ENCODE peak calls at places on chromosomes 1 and 21, in four cellular contexts. One of them, this sample, is unnamed.

GRCh38 chr1:179124866-179125265 is 43.0 kb downstream of the TOR3A start:
- DNase-seq in GM12878: no peak
- DNase-seq in HepG2: no peak
- DNase-seq in K562: no peak
- DNase-seq in this sample: no peak

GRCh38 chr1:168512864-168513595 is 30.8 kb downstream of the XCL2 start:
- DNase-seq in GM12878: no peak
- DNase-seq in K562: no peak
- DNase-seq in HepG2: peak; percentile 21
- DNase-seq in this sample: no peak

GRCh38 chr1:157994081-157994581 is 686 bp downstream of the KIRREL1 start:
- DNase-seq in HepG2: no peak
- DNase-seq in K562: no peak
- DNase-seq in GM12878: no peak
- DNase-seq in this sample: peak; percentile 37

GRCh38 chr1:75765697-75766355 is 20.2 kb upstream of the RABGGTB start:
- DNase-seq in K562: no peak
- DNase-seq in GM12878: no peak
- DNase-seq in HepG2: no peak
- DNase-seq in this sample: no peak

GRCh38 chr1:26165126-26165892 is 3.5 kb downstream of the C1orf232 start:
- DNase-seq in HepG2: no peak
- DNase-seq in GM12878: no peak
- DNase-seq in K562: no peak
- DNase-seq in this sample: no peak

GRCh38 chr1:119542492-119542946 is 35.5 kb downstream of the HSD3B1 start:
- DNase-seq in HepG2: no peak
- DNase-seq in K562: no peak
- DNase-seq in GM12878: no peak
- DNase-seq in this sample: no peak

GRCh38 chr1:6180578-6181311 is 624 bp upstream of the CHD5 start:
- DNase-seq in K562: no peak
- DNase-seq in HepG2: no peak
- DNase-seq in GM12878: no peak
- DNase-seq in this sample: no peak

GRCh38 chr1:54763814-54764131 is 550 bp downstream of the PARS2 start:
- DNase-seq in K562: no peak
- DNase-seq in HepG2: peak; percentile 10
- DNase-seq in GM12878: no peak
- DNase-seq in this sample: no peak

GRCh38 chr1:159943908-159944622 is 1.3 kb downstream of the IGSF9 start:
- DNase-seq in HepG2: no peak
- DNase-seq in GM12878: no peak
- DNase-seq in K562: no peak
- DNase-seq in this sample: no peak

GRCh38 chr1:94072840-94073516 is 48.0 kb downstream of the ABCA4 start:
- DNase-seq in GM12878: no peak
- DNase-seq in K562: no peak
- DNase-seq in HepG2: no peak
- DNase-seq in this sample: no peak

GRCh38 chr21:15729674-15730483 is at the start of gene USP25:
- DNase-seq in GM12878: peak; percentile 19
- DNase-seq in HepG2: peak; percentile 68
- DNase-seq in K562: peak; percentile 97
- DNase-seq in this sample: peak; percentile 92
- TF ChIP-seq BHLHE40 in GM12878: peak; percentile 92
- TF ChIP-seq BHLHE40 in HepG2: peak; percentile 72
- TF ChIP-seq BHLHE40 in K562: peak; percentile 90
- TF ChIP-seq BHLHE40 in this sample: no peak

GRCh38 chr1:21236178-21236577 is 54.1 kb downstream of the ECE1 start:
- DNase-seq in GM12878: no peak
- DNase-seq in HepG2: no peak
- DNase-seq in K562: no peak
- DNase-seq in this sample: no peak

GRCh38 chr1:21237386-21238088 is 52.7 kb downstream of the ECE1 start:
- DNase-seq in K562: no peak
- DNase-seq in GM12878: no peak
- DNase-seq in HepG2: no peak
- DNase-seq in this sample: no peak

GRCh38 chr1:21240706-21241105 is 49.6 kb downstream of the ECE1 start:
- DNase-seq in GM12878: no peak
- DNase-seq in K562: no peak
- DNase-seq in HepG2: no peak
- DNase-seq in this sample: no peak

GRCh38 chr1:21239181-21239580 is 51.1 kb downstream of the ECE1 start:
- DNase-seq in K562: no peak
- DNase-seq in HepG2: no peak
- DNase-seq in GM12878: no peak
- DNase-seq in this sample: no peak

GRCh38 chr1:21238141-21238800 is 52.0 kb downstream of the ECE1 start:
- DNase-seq in GM12878: no peak
- DNase-seq in HepG2: no peak
- DNase-seq in K562: no peak
- DNase-seq in this sample: no peak
- TF ChIP-seq FOXK2 in GM12878: no peak
- TF ChIP-seq FOXK2 in HepG2: no peak
- TF ChIP-seq FOXK2 in K562: no peak
- TF ChIP-seq FOXK2 in this sample: no peak

DNA sequence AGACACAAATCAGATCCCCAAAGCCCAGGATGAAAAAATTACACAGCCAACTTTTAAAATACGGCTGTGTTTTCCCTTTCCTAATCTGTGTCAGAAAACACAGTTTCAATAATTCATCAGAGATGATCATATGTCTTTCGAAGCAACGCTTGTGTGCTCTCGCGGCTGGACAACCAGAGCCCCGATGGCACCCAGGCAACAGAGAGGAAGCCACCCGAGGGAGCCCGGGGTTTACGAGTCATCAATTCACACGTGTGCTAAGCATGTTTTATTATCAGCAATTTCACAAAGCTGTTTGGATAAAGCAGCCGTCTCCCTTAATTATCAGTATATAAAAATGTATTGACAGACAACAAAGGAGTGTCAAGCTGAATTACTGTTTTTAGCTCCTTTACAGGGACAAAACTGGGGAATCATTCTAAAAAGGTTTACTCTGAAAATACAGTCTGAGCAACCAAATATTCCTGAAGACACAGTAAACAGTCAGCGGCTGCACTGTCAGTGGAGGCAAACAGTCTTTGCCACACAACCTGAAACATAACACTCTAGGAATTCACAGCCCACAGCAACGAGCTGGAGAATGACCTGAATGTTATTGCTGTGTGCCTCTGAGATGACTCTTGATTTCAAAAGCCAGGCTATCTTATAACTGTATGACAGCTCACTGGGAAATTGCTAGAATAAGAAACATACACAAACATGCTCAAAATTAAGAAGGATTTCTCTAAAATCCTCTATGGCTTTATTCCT is 201.0 kb downstream of the SIPA1L2 start:
- DNase-seq in HepG2: no peak
- DNase-seq in K562: no peak
- DNase-seq in GM12878: no peak
- DNase-seq in this sample: no peak
- TF ChIP-seq SP1 in HepG2: no peak
- TF ChIP-seq SP1 in K562: no peak
- TF ChIP-seq SP1 in GM12878: no peak
- TF ChIP-seq SP1 in this sample: no peak

GRCh38 chr1:8871965-8872399 is 6.5 kb downstream of the ENO1 start:
- DNase-seq in GM12878: no peak
- DNase-seq in HepG2: no peak
- DNase-seq in K562: no peak
- DNase-seq in this sample: no peak

GRCh38 chr1:8870118-8870517 is 8.4 kb downstream of the ENO1 start:
- DNase-seq in GM12878: no peak
- DNase-seq in HepG2: no peak
- DNase-seq in K562: no peak
- DNase-seq in this sample: no peak

GRCh38 chr1:8870605-8871538 is 7.6 kb downstream of the ENO1 start:
- DNase-seq in K562: no peak
- DNase-seq in GM12878: no peak
- DNase-seq in HepG2: no peak
- DNase-seq in this sample: no peak

GRCh38 chr1:8873001-8873400 is 5.5 kb downstream of the ENO1 start:
- DNase-seq in K562: no peak
- DNase-seq in HepG2: no peak
- DNase-seq in GM12878: no peak
- DNase-seq in this sample: no peak

GRCh38 chr1:8871539-8871935 is 6.9 kb downstream of the ENO1 start:
- DNase-seq in GM12878: no peak
- DNase-seq in HepG2: no peak
- DNase-seq in K562: no peak
- DNase-seq in this sample: no peak
- TF ChIP-seq BHLHE40 in GM12878: no peak
- TF ChIP-seq BHLHE40 in HepG2: no peak
- TF ChIP-seq BHLHE40 in K562: no peak
- TF ChIP-seq BHLHE40 in this sample: no peak

GRCh38 chr1:197413564-197413963 is 145.5 kb downstream of the CRB1 start:
- DNase-seq in HepG2: no peak
- DNase-seq in GM12878: no peak
- DNase-seq in K562: no peak
- DNase-seq in this sample: no peak
- TF ChIP-seq FOXK2 in HepG2: no peak
- TF ChIP-seq FOXK2 in GM12878: no peak
- TF ChIP-seq FOXK2 in K562: no peak
- TF ChIP-seq FOXK2 in this sample: no peak

GRCh38 chr1:246035060-246035531 is 472.0 kb downstream of the SMYD3 start:
- DNase-seq in GM12878: no peak
- DNase-seq in K562: no peak
- DNase-seq in HepG2: no peak
- DNase-seq in this sample: no peak

GRCh38 chr1:246036175-246036574 is 470.9 kb downstream of the SMYD3 start:
- DNase-seq in K562: no peak
- DNase-seq in HepG2: no peak
- DNase-seq in GM12878: no peak
- DNase-seq in this sample: no peak

GRCh38 chr1:246034630-246035029 is 472.4 kb downstream of the SMYD3 start:
- DNase-seq in GM12878: no peak
- DNase-seq in K562: no peak
- DNase-seq in HepG2: no peak
- DNase-seq in this sample: no peak

GRCh38 chr1:246032984-246033383 is 474.1 kb downstream of the SMYD3 start:
- DNase-seq in GM12878: no peak
- DNase-seq in HepG2: no peak
- DNase-seq in K562: no peak
- DNase-seq in this sample: no peak

GRCh38 chr1:246032111-246032551 is 474.9 kb downstream of the SMYD3 start:
- DNase-seq in HepG2: peak; percentile 11
- DNase-seq in GM12878: no peak
- DNase-seq in K562: no peak
- DNase-seq in this sample: no peak
- TF ChIP-seq SP1 in HepG2: no peak
- TF ChIP-seq SP1 in GM12878: no peak
- TF ChIP-seq SP1 in K562: no peak
- TF ChIP-seq SP1 in this sample: no peak

This sample was measured in HEK293T.